ENCODE peak calls at places on chromosomes 4 and X, in four cellular contexts. One of them, this sample, is unnamed.

GRCh38 chr4:2882341-2882740 is 38.7 kb downstream of the ADD1 start:
- DNase-seq in cardiac fibroblast: no peak
- DNase-seq in foreskin fibroblast: no peak
- DNase-seq in GM13976: no peak
- DNase-seq in this sample: no peak

GRCh38 chr4:25879587-25879986 is 16.8 kb upstream of the SEL1L3 start:
- DNase-seq in cardiac fibroblast: no peak
- DNase-seq in foreskin fibroblast: no peak
- DNase-seq in GM13976: no peak
- DNase-seq in this sample: no peak

GRCh38 chrX:123738378-123738955 is 5.6 kb upstream of the THOC2 start:
- DNase-seq in cardiac fibroblast: no peak
- DNase-seq in foreskin fibroblast: no peak
- DNase-seq in GM13976: no peak
- DNase-seq in this sample: no peak

GRCh38 chr4:135283934-135284333 is 1082.3 kb upstream of the PABPC4L start:
- DNase-seq in cardiac fibroblast: no peak
- DNase-seq in foreskin fibroblast: no peak
- DNase-seq in GM13976: no peak
- DNase-seq in this sample: no peak

GRCh38 chrX:138082881-138083280 is 517.0 kb downstream of the ZIC3 start:
- DNase-seq in cardiac fibroblast: peak; percentile 0
- DNase-seq in foreskin fibroblast: no peak
- DNase-seq in GM13976: no peak
- DNase-seq in this sample: no peak

GRCh38 chrX:28586891-28587635 is at the start of gene IL1RAPL1:
- DNase-seq in cardiac fibroblast: peak; percentile 65
- DNase-seq in foreskin fibroblast: no peak
- DNase-seq in GM13976: no peak
- DNase-seq in this sample: peak; percentile 3

GRCh38 chrX:130165181-130165702 is 399 bp downstream of the AIFM1 start:
- DNase-seq in cardiac fibroblast: no peak
- DNase-seq in foreskin fibroblast: no peak
- DNase-seq in GM13976: peak; percentile 24
- DNase-seq in this sample: no peak

GRCh38 chr4:61890321-61890720 is 690.2 kb downstream of the ADGRL3 start:
- DNase-seq in cardiac fibroblast: no peak
- DNase-seq in foreskin fibroblast: no peak
- DNase-seq in GM13976: no peak
- DNase-seq in this sample: no peak

GRCh38 chr4:146207410-146207809 is 6.9 kb upstream of the REELD1 start:
- DNase-seq in cardiac fibroblast: no peak
- DNase-seq in foreskin fibroblast: no peak
- DNase-seq in GM13976: no peak
- DNase-seq in this sample: no peak

GRCh38 chrX:129980043-129980442 is 2.4 kb upstream of the BCORL1 start:
- DNase-seq in cardiac fibroblast: no peak
- DNase-seq in foreskin fibroblast: no peak
- DNase-seq in GM13976: peak; percentile 62
- DNase-seq in this sample: no peak

GRCh38 chrX:2703991-2704369 is 12.9 kb downstream of the CD99 start:
- DNase-seq in cardiac fibroblast: peak; percentile 33
- DNase-seq in foreskin fibroblast: no peak
- DNase-seq in GM13976: no peak
- DNase-seq in this sample: no peak

GRCh38 chr4:76744253-76744921 is 153.6 kb downstream of the SOWAHB start:
- DNase-seq in cardiac fibroblast: peak; percentile 82
- DNase-seq in foreskin fibroblast: no peak
- DNase-seq in GM13976: no peak
- DNase-seq in this sample: no peak

GRCh38 chrX:119512145-119512800 is 44.0 kb downstream of the SLC25A5 start:
- DNase-seq in cardiac fibroblast: peak; percentile 79
- DNase-seq in foreskin fibroblast: peak; percentile 53
- DNase-seq in GM13976: peak; percentile 64
- DNase-seq in this sample: peak; percentile 76

GRCh38 chrX:1045680-1046314 is 166.7 kb downstream of the CRLF2 start:
- DNase-seq in cardiac fibroblast: no peak
- DNase-seq in foreskin fibroblast: no peak
- DNase-seq in GM13976: no peak
- DNase-seq in this sample: no peak

GRCh38 chr4:146029939-146030710 is 91.5 kb upstream of the ZNF827 start:
- DNase-seq in cardiac fibroblast: no peak
- DNase-seq in foreskin fibroblast: no peak
- DNase-seq in GM13976: peak; percentile 21
- DNase-seq in this sample: peak; percentile 16

GRCh38 chr4:40264497-40264896 is 67.7 kb downstream of the RHOH start:
- DNase-seq in cardiac fibroblast: peak; percentile 82
- DNase-seq in foreskin fibroblast: peak; percentile 60
- DNase-seq in GM13976: no peak
- DNase-seq in this sample: no peak

GRCh38 chr4:187363453-187363852 is 632.1 kb upstream of the ZFP42 start:
- DNase-seq in cardiac fibroblast: no peak
- DNase-seq in foreskin fibroblast: no peak
- DNase-seq in GM13976: no peak
- DNase-seq in this sample: no peak

GRCh38 chr4:38275331-38275821 is 315.2 kb downstream of the PTTG2 start:
- DNase-seq in cardiac fibroblast: no peak
- DNase-seq in foreskin fibroblast: no peak
- DNase-seq in GM13976: no peak
- DNase-seq in this sample: peak; percentile 58

GRCh38 chr4:37431417-37431743 is 186.8 kb downstream of the NWD2 start:
- DNase-seq in cardiac fibroblast: no peak
- DNase-seq in foreskin fibroblast: no peak
- DNase-seq in GM13976: no peak
- DNase-seq in this sample: no peak

GRCh38 chrX:13797512-13797911 is 19.4 kb downstream of the GPM6B start:
- DNase-seq in cardiac fibroblast: no peak
- DNase-seq in foreskin fibroblast: no peak
- DNase-seq in GM13976: no peak
- DNase-seq in this sample: no peak

GRCh38 chr4:86594559-86595425 is 677 bp downstream of the PTPN13 start:
- DNase-seq in cardiac fibroblast: peak; percentile 76
- DNase-seq in foreskin fibroblast: peak; percentile 93
- DNase-seq in GM13976: peak; percentile 24
- DNase-seq in this sample: peak; percentile 31

GRCh38 chrX:72492499-72492898 is 80.1 kb downstream of the HDAC8 start:
- DNase-seq in cardiac fibroblast: no peak
- DNase-seq in foreskin fibroblast: no peak
- DNase-seq in GM13976: no peak
- DNase-seq in this sample: no peak

GRCh38 chr4:145058256-145058655 is 39.7 kb downstream of the ANAPC10 start:
- DNase-seq in cardiac fibroblast: no peak
- DNase-seq in foreskin fibroblast: no peak
- DNase-seq in GM13976: no peak
- DNase-seq in this sample: no peak

GRCh38 chr4:85968945-85969830 is 390.7 kb downstream of the MAPK10 start:
- DNase-seq in cardiac fibroblast: peak; percentile 88
- DNase-seq in foreskin fibroblast: peak; percentile 42
- DNase-seq in GM13976: peak; percentile 25
- DNase-seq in this sample: no peak

GRCh38 chr4:30754021-30754420 is 33.9 kb downstream of the PCDH7 start:
- DNase-seq in cardiac fibroblast: peak; percentile 53
- DNase-seq in foreskin fibroblast: peak; percentile 12
- DNase-seq in GM13976: no peak
- DNase-seq in this sample: peak; percentile 9

GRCh38 chrX:148755111-148755510 is 254.7 kb downstream of the AFF2 start:
- DNase-seq in cardiac fibroblast: peak; percentile 1
- DNase-seq in foreskin fibroblast: no peak
- DNase-seq in GM13976: no peak
- DNase-seq in this sample: no peak

GRCh38 chrX:134626434-134626833 is 31.8 kb downstream of the PLAC1 start:
- DNase-seq in cardiac fibroblast: no peak
- DNase-seq in foreskin fibroblast: no peak
- DNase-seq in GM13976: no peak
- DNase-seq in this sample: no peak

GRCh38 chr4:25321703-25322102 is 9.1 kb downstream of the ZCCHC4 start:
- DNase-seq in cardiac fibroblast: no peak
- DNase-seq in foreskin fibroblast: no peak
- DNase-seq in GM13976: peak; percentile 23
- DNase-seq in this sample: no peak

GRCh38 chr4:161919442-161920220 is 244.2 kb downstream of the FSTL5 start:
- DNase-seq in cardiac fibroblast: no peak
- DNase-seq in foreskin fibroblast: no peak
- DNase-seq in GM13976: no peak
- DNase-seq in this sample: no peak

GRCh38 chr4:24763631-24764302 is 31.6 kb upstream of the SOD3 start:
- DNase-seq in cardiac fibroblast: peak; percentile 53
- DNase-seq in foreskin fibroblast: no peak
- DNase-seq in GM13976: no peak
- DNase-seq in this sample: peak; percentile 16

GRCh38 chrX:30713061-30713525 is 59.9 kb downstream of the GK start:
- DNase-seq in cardiac fibroblast: peak; percentile 72
- DNase-seq in foreskin fibroblast: peak; percentile 7
- DNase-seq in GM13976: peak; percentile 71
- DNase-seq in this sample: peak; percentile 70

GRCh38 chr4:5999830-6000365 is 18.3 kb downstream of the C4orf50 start:
- DNase-seq in cardiac fibroblast: no peak
- DNase-seq in foreskin fibroblast: no peak
- DNase-seq in GM13976: no peak
- DNase-seq in this sample: no peak

DNA sequence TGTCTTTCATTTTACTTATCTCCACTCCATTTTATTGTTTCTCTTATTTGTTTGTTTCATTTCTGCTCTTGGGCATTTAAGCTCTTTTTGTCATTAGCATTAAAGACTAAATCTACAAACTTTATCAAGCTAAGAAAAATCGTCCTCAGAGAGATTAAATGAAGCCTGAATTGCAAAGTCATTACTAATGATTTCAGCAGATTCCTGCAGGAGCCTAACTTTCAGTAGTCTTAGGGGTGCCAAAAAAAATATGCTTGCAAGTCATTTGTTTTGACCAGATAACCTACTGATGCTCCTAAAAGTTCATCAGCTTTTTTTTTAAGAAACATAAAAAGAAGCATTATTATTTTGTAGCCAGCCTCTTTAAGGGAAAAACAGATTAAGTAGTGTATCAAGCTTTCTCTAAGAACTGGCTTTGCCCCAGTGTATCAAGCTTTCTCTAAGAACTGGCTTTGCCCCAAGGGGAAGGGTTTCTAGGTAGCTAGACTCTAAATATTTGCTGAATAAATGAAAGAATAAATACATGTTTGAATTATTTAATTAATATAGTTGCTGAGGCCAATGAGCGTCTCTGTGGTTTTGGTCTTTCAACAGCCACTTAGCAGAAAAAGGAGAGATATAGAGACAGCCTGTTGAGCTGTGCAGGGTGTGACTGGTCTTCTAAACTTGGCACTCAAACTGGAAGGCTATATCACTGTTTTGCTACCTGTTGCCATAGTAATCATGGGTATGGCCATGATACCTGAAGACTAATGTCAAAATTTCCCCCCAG is 174.2 kb downstream of the BTC start:
- DNase-seq in cardiac fibroblast: peak; percentile 73
- DNase-seq in foreskin fibroblast: no peak
- DNase-seq in GM13976: no peak
- DNase-seq in this sample: peak; percentile 39
- TF ChIP-seq CTCF in cardiac fibroblast: no peak
- TF ChIP-seq CTCF in foreskin fibroblast: no peak
- TF ChIP-seq CTCF in GM13976: no peak
- TF ChIP-seq CTCF in this sample: no peak

DNA sequence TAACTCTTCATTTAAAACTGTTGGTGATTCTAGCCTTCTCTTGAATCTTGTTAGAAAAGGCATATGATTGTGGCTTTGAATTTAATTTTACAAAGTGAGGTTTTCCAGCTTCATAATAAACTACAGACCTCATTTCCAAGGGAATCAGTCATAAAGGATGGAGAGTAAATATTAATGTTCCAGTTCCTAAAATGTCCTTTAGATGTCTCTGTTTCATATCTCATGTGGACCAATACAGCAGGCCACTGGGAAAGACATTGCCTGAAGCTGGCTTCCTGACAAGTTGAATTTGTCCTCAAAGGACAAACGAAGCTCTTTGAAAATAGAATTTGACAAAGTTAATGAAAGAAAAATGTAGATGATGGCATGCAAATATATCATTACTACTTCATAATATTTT is 125.4 kb downstream of the ZNF330 start:
- DNase-seq in cardiac fibroblast: peak; percentile 82
- DNase-seq in foreskin fibroblast: peak; percentile 48
- DNase-seq in GM13976: peak; percentile 29
- DNase-seq in this sample: no peak
- TF ChIP-seq CTCF in cardiac fibroblast: peak; percentile 47
- TF ChIP-seq CTCF in foreskin fibroblast: peak; percentile 45
- TF ChIP-seq CTCF in GM13976: no peak
- TF ChIP-seq CTCF in this sample: peak; percentile 22

GRCh38 chr4:15719506-15719905 is 16.6 kb downstream of the BST1 start:
- DNase-seq in cardiac fibroblast: no peak
- DNase-seq in foreskin fibroblast: peak; percentile 30
- DNase-seq in GM13976: no peak
- DNase-seq in this sample: no peak

GRCh38 chr4:15717126-15717525 is 14.3 kb downstream of the BST1 start:
- DNase-seq in cardiac fibroblast: peak; percentile 70
- DNase-seq in foreskin fibroblast: peak; percentile 24
- DNase-seq in GM13976: no peak
- DNase-seq in this sample: no peak

GRCh38 chr4:15717647-15718416 is 15.0 kb downstream of the BST1 start:
- DNase-seq in cardiac fibroblast: no peak
- DNase-seq in foreskin fibroblast: no peak
- DNase-seq in GM13976: no peak
- DNase-seq in this sample: no peak

GRCh38 chr4:15718465-15718864 is 15.6 kb downstream of the BST1 start:
- DNase-seq in cardiac fibroblast: no peak
- DNase-seq in foreskin fibroblast: no peak
- DNase-seq in GM13976: no peak
- DNase-seq in this sample: no peak

DNA sequence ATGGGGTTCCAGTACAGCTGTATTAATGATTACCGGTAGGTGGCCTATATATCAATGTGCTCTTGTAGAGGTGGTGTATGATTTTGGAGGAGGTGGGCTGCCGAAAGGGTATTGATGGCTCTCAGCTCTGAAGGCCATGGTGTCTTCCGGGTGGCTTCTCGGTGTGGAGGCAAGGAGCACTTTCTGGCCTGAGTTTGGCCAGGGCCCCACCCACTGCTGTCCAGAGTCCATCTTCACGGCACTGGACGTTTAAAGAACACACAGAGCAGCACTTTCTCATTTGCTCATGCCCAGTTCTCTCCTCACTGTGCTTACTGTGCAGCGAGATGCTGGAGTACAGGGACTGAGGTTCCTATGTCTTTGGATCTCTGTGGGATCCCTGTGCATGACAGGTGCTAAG is 16.1 kb downstream of the BST1 start:
- DNase-seq in cardiac fibroblast: no peak
- DNase-seq in foreskin fibroblast: no peak
- DNase-seq in GM13976: no peak
- DNase-seq in this sample: no peak
- TF ChIP-seq CTCF in cardiac fibroblast: no peak
- TF ChIP-seq CTCF in foreskin fibroblast: no peak
- TF ChIP-seq CTCF in GM13976: no peak
- TF ChIP-seq CTCF in this sample: no peak

DNA sequence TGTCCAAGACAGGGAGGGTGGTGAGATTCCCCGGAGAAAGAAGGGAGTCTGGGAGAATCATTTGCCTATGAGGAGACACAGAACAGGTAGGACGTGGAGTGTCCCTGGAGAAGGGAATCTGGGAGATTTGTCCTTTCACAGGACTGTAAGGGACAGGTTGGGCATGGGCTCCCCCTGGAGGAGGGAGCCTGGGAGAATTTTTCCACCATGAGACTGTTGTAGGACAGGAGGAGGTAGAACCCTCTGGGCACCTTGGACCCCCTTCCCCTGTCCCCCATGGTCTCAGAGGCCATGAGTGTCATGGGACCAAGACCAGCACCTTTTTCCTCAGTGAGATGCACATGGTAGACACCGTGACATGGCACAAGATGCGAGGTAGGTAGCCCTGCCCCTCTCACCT is 2.8 kb downstream of the PORCN start:
- DNase-seq in cardiac fibroblast: peak; percentile 22
- DNase-seq in foreskin fibroblast: no peak
- DNase-seq in GM13976: no peak
- DNase-seq in this sample: peak; percentile 47
- TF ChIP-seq CTCF in cardiac fibroblast: peak; percentile 43
- TF ChIP-seq CTCF in foreskin fibroblast: peak; percentile 39
- TF ChIP-seq CTCF in GM13976: no peak
- TF ChIP-seq CTCF in this sample: peak; percentile 31